ENCODE peak calls at places on chromosomes 5 and 9, in five cellular contexts. One of them, this sample, is unnamed.
A peak's percentile ranks its signal among the peaks of the same experiment; 100 is the strongest.

GRCh38 chr9:109012009-109012875 is 1.1 kb downstream of the CTNNAL1 start:
- DNase-seq in H1: no peak
- DNase-seq in HepG2: peak; percentile 47
- DNase-seq in K562: peak; percentile 66
- DNase-seq in A549: peak; percentile 76
- DNase-seq in this sample: peak; percentile 94

GRCh38 chr5:177071671-177072385 is 14.9 kb upstream of the FGFR4 start:
- DNase-seq in HepG2: peak; percentile 86
- DNase-seq in H1: peak; percentile 88
- DNase-seq in K562: peak; percentile 85
- DNase-seq in A549: peak; percentile 82
- DNase-seq in this sample: peak; percentile 81

GRCh38 chr5:136084698-136085097 is 47.9 kb upstream of the SMAD5 start:
- DNase-seq in K562: no peak
- DNase-seq in H1: no peak
- DNase-seq in A549: no peak
- DNase-seq in HepG2: no peak
- DNase-seq in this sample: no peak

GRCh38 chr9:95627802-95628201 is 111.0 kb upstream of the PTCH1 start:
- DNase-seq in HepG2: no peak
- DNase-seq in K562: no peak
- DNase-seq in H1: no peak
- DNase-seq in A549: no peak
- DNase-seq in this sample: no peak

GRCh38 chr9:91037511-91038482 is 236.2 kb downstream of the SYK start:
- DNase-seq in K562: no peak
- DNase-seq in H1: no peak
- DNase-seq in A549: peak; percentile 72
- DNase-seq in HepG2: peak; percentile 91
- DNase-seq in this sample: peak; percentile 93

GRCh38 chr5:10073705-10074104 is 176.0 kb downstream of the ATPSCKMT start:
- DNase-seq in A549: no peak
- DNase-seq in H1: no peak
- DNase-seq in HepG2: no peak
- DNase-seq in K562: no peak
- DNase-seq in this sample: no peak

GRCh38 chr5:132426525-132427138 is 57.1 kb downstream of the SLC22A5 start:
- DNase-seq in K562: peak; percentile 90
- DNase-seq in H1: peak; percentile 51
- DNase-seq in A549: peak; percentile 46
- DNase-seq in HepG2: peak; percentile 58
- DNase-seq in this sample: peak; percentile 97

GRCh38 chr5:115366223-115366622 is 69.8 kb upstream of the CCDC112 start:
- DNase-seq in A549: peak; percentile 77
- DNase-seq in K562: peak; percentile 45
- DNase-seq in HepG2: no peak
- DNase-seq in H1: no peak
- DNase-seq in this sample: peak; percentile 94

GRCh38 chr9:130177898-130178805 is 5.9 kb downstream of the NCS1 start:
- DNase-seq in H1: no peak
- DNase-seq in K562: no peak
- DNase-seq in A549: no peak
- DNase-seq in HepG2: no peak
- DNase-seq in this sample: no peak

GRCh38 chr9:76618762-76619161 is 145.5 kb upstream of the PCA3 start:
- DNase-seq in K562: no peak
- DNase-seq in HepG2: no peak
- DNase-seq in A549: no peak
- DNase-seq in H1: no peak
- DNase-seq in this sample: peak; percentile 38

GRCh38 chr9:112887377-112887776 is 3.3 kb downstream of the SLC46A2 start:
- DNase-seq in K562: peak; percentile 60
- DNase-seq in HepG2: peak; percentile 12
- DNase-seq in H1: peak; percentile 85
- DNase-seq in A549: peak; percentile 18
- DNase-seq in this sample: no peak

GRCh38 chr5:125199968-125200841 is 453.8 kb upstream of the ZNF608 start:
- DNase-seq in K562: no peak
- DNase-seq in H1: no peak
- DNase-seq in A549: no peak
- DNase-seq in HepG2: no peak
- DNase-seq in this sample: no peak

GRCh38 chr9:108156270-108156998 is 666.9 kb upstream of the KLF4 start:
- DNase-seq in HepG2: no peak
- DNase-seq in A549: peak; percentile 55
- DNase-seq in H1: no peak
- DNase-seq in K562: peak; percentile 80
- DNase-seq in this sample: no peak

GRCh38 chr9:35114921-35115341 is 731 bp downstream of the ATOSB start:
- DNase-seq in A549: peak; percentile 38
- DNase-seq in HepG2: no peak
- DNase-seq in H1: peak; percentile 54
- DNase-seq in K562: peak; percentile 59
- DNase-seq in this sample: no peak

GRCh38 chr5:133065482-133065881 is 13.7 kb downstream of the HSPA4 start:
- DNase-seq in A549: no peak
- DNase-seq in K562: no peak
- DNase-seq in H1: no peak
- DNase-seq in HepG2: no peak
- DNase-seq in this sample: no peak

GRCh38 chr5:170297589-170298462 is at the start of gene LCP2:
- DNase-seq in A549: no peak
- DNase-seq in H1: no peak
- DNase-seq in HepG2: no peak
- DNase-seq in K562: no peak
- DNase-seq in this sample: no peak

GRCh38 chr5:69528015-69528414 is 32.0 kb upstream of the GTF2H2C start:
- DNase-seq in HepG2: no peak
- DNase-seq in K562: no peak
- DNase-seq in A549: no peak
- DNase-seq in H1: no peak
- DNase-seq in this sample: no peak

GRCh38 chr5:176548967-176549444 is at the start of gene CDHR2:
- DNase-seq in H1: no peak
- DNase-seq in K562: no peak
- DNase-seq in A549: no peak
- DNase-seq in HepG2: peak; percentile 85
- DNase-seq in this sample: no peak

GRCh38 chr9:114137831-114138230 is 17.5 kb upstream of the COL27A1 start:
- DNase-seq in A549: no peak
- DNase-seq in HepG2: no peak
- DNase-seq in K562: no peak
- DNase-seq in H1: no peak
- DNase-seq in this sample: no peak

GRCh38 chr5:180494510-180495181 is 467 bp downstream of the CNOT6 start:
- DNase-seq in A549: peak; percentile 23
- DNase-seq in HepG2: peak; percentile 12
- DNase-seq in H1: peak; percentile 61
- DNase-seq in K562: peak; percentile 54
- DNase-seq in this sample: no peak

GRCh38 chr5:157216395-157217142 is 35.9 kb downstream of the ITK start:
- DNase-seq in HepG2: no peak
- DNase-seq in H1: no peak
- DNase-seq in K562: no peak
- DNase-seq in A549: no peak
- DNase-seq in this sample: no peak

GRCh38 chr5:157215826-157216167 is 35.2 kb downstream of the ITK start:
- DNase-seq in HepG2: no peak
- DNase-seq in K562: peak; percentile 3
- DNase-seq in A549: no peak
- DNase-seq in H1: no peak
- DNase-seq in this sample: no peak

GRCh38 chr5:157215143-157215825 is 34.6 kb downstream of the ITK start:
- DNase-seq in K562: no peak
- DNase-seq in H1: no peak
- DNase-seq in HepG2: no peak
- DNase-seq in A549: no peak
- DNase-seq in this sample: no peak

GRCh38 chr5:157219491-157220271 is 39.0 kb downstream of the ITK start:
- DNase-seq in K562: no peak
- DNase-seq in A549: no peak
- DNase-seq in HepG2: no peak
- DNase-seq in H1: no peak
- DNase-seq in this sample: no peak

GRCh38 chr5:157217289-157218024 is 36.8 kb downstream of the ITK start:
- DNase-seq in A549: no peak
- DNase-seq in HepG2: no peak
- DNase-seq in K562: no peak
- DNase-seq in H1: no peak
- DNase-seq in this sample: no peak
- TF ChIP-seq MAFK in A549: no peak
- TF ChIP-seq MAFK in HepG2: no peak
- TF ChIP-seq MAFK in K562: no peak
- TF ChIP-seq MAFK in H1: no peak
- TF ChIP-seq MAFK in this sample: no peak

GRCh38 chr9:33223696-33224095 is 16.3 kb upstream of the SPINK4 start:
- DNase-seq in A549: no peak
- DNase-seq in H1: no peak
- DNase-seq in K562: no peak
- DNase-seq in HepG2: no peak
- DNase-seq in this sample: no peak

GRCh38 chr9:33225319-33226152 is 14.4 kb upstream of the SPINK4 start:
- DNase-seq in A549: peak; percentile 83
- DNase-seq in H1: peak; percentile 60
- DNase-seq in HepG2: peak; percentile 57
- DNase-seq in K562: peak; percentile 76
- DNase-seq in this sample: peak; percentile 84

GRCh38 chr9:33221568-33221884 is 18.4 kb upstream of the SPINK4 start:
- DNase-seq in HepG2: no peak
- DNase-seq in K562: no peak
- DNase-seq in A549: no peak
- DNase-seq in H1: no peak
- DNase-seq in this sample: no peak

GRCh38 chr9:33220681-33221567 is 19.0 kb upstream of the SPINK4 start:
- DNase-seq in HepG2: no peak
- DNase-seq in A549: no peak
- DNase-seq in H1: no peak
- DNase-seq in K562: no peak
- DNase-seq in this sample: no peak

DNA sequence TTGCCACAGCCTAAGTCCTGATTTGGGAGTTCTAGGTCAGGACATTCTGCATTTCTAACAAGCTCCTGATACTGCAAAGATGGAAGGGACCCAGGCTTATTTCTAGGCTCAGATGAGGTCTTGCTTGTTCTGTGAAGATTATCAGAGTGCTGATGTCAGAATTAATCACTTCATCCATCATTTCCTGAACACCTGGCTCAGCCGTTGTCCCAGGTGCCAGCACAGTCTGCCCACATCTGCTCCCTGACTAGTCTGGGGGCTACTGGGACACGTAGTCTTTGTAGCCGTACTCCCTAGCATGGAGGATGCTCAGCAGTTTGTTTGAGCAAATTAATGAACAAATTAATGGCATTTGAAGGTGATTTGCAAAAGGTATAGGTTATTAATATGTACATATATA is 17.9 kb upstream of the SPINK4 start:
- DNase-seq in H1: no peak
- DNase-seq in HepG2: no peak
- DNase-seq in A549: no peak
- DNase-seq in K562: no peak
- DNase-seq in this sample: no peak
- TF ChIP-seq MAFK in H1: no peak
- TF ChIP-seq MAFK in HepG2: no peak
- TF ChIP-seq MAFK in A549: no peak
- TF ChIP-seq MAFK in K562: no peak
- TF ChIP-seq MAFK in this sample: no peak

GRCh38 chr5:110321117-110321516 is 405.4 kb downstream of the TMEM232 start:
- DNase-seq in HepG2: no peak
- DNase-seq in A549: no peak
- DNase-seq in H1: no peak
- DNase-seq in K562: no peak
- DNase-seq in this sample: no peak
- TF ChIP-seq MAFK in HepG2: no peak
- TF ChIP-seq MAFK in A549: no peak
- TF ChIP-seq MAFK in H1: no peak
- TF ChIP-seq MAFK in K562: no peak
- TF ChIP-seq MAFK in this sample: no peak

GRCh38 chr5:139925650-139926640 is 117.2 kb downstream of the NRG2 start:
- DNase-seq in K562: no peak
- DNase-seq in A549: no peak
- DNase-seq in HepG2: no peak
- DNase-seq in H1: peak; percentile 38
- DNase-seq in this sample: no peak
- TF ChIP-seq MAFK in K562: no peak
- TF ChIP-seq MAFK in A549: no peak
- TF ChIP-seq MAFK in HepG2: no peak
- TF ChIP-seq MAFK in H1: no peak
- TF ChIP-seq MAFK in this sample: no peak

This sample was measured in IMR-90.